ENCODE peak calls at places on chromosomes 2 and 18, in eight cellular contexts. P, C, L, H, M, A, K and W are unnamed samples.

GRCh38 chr18:12934454-12935071 is 13.2 kb upstream of the SEH1L start:
- DNase-seq in P (peak), C (peak), L (peak), H (peak), M (peak), A (peak), K (peak), W (peak)

GRCh38 chr18:23143059-23143831 is 8.0 kb downstream of the CABLES1 start:
- DNase-seq in P (peak), C (no peak), L (no peak), H (peak), M (no peak), A (no peak), K (peak), W (no peak)

GRCh38 chr2:17388790-17389189 is 129.4 kb downstream of the RAD51AP2 start:
- DNase-seq in P (no peak), C (no peak), L (no peak), H (no peak), M (no peak), A (no peak), K (no peak), W (no peak)

GRCh38 chr18:54558609-54559585 is 32.1 kb upstream of the DYNAP start:
- DNase-seq in P (peak), C (peak), L (peak), H (no peak), M (peak), A (no peak), K (no peak), W (no peak)

GRCh38 chr18:74413811-74414210 is 43.3 kb downstream of the DIPK1C start:
- DNase-seq in P (no peak), C (no peak), L (no peak), H (no peak), M (no peak), A (no peak), K (no peak), W (no peak)

GRCh38 chr18:79447703-79448367 is 52.1 kb downstream of the NFATC1 start:
- DNase-seq in P (no peak), C (no peak), L (no peak), H (no peak), M (no peak), A (no peak), K (no peak), W (no peak)

GRCh38 chr2:172429351-172429968 is 2.1 kb downstream of the ITGA6 start:
- DNase-seq in P (no peak), C (no peak), L (no peak), H (no peak), M (no peak), A (no peak), K (no peak), W (no peak)

GRCh38 chr2:216752855-216753505 is 57.6 kb upstream of the IGFBP5 start:
- DNase-seq in P (no peak), C (peak), L (no peak), H (no peak), M (no peak), A (no peak), K (no peak), W (no peak)

GRCh38 chr2:11160731-11161455 is 5.6 kb downstream of the SLC66A3 start:
- DNase-seq in P (no peak), C (no peak), L (no peak), H (no peak), M (no peak), A (no peak), K (no peak), W (no peak)

GRCh38 chr18:3930126-3931012 is 480.4 kb downstream of the TGIF1 start:
- DNase-seq in P (no peak), C (no peak), L (no peak), H (no peak), M (no peak), A (no peak), K (no peak), W (no peak)

GRCh38 chr2:104876606-104877005 is 22.7 kb downstream of the POU3F3 start:
- DNase-seq in P (no peak), C (no peak), L (no peak), H (no peak), M (no peak), A (no peak), K (no peak), W (no peak)

GRCh38 chr18:48951448-48952286 is 902 bp upstream of the SMAD7 start:
- DNase-seq in P (peak), C (peak), L (no peak), H (no peak), M (peak), A (peak), K (no peak), W (no peak)

GRCh38 chr2:115560671-115561070 is 1118.2 kb downstream of the DPP10 start:
- DNase-seq in P (no peak), C (no peak), L (no peak), H (no peak), M (no peak), A (no peak), K (no peak), W (no peak)

GRCh38 chr2:221075203-221075602 is 496.9 kb downstream of the EPHA4 start:
- DNase-seq in P (no peak), C (peak), L (no peak), H (no peak), M (no peak), A (no peak), K (no peak), W (no peak)

GRCh38 chr2:27303093-27304025 is 4.9 kb downstream of the UCN start:
- DNase-seq in P (peak), C (peak), L (no peak), H (peak), M (peak), A (no peak), K (no peak), W (peak)

GRCh38 chr18:11987527-11987926 is 6.2 kb downstream of the IMPA2 start:
- DNase-seq in P (peak), C (no peak), L (no peak), H (no peak), M (no peak), A (no peak), K (peak), W (no peak)

GRCh38 chr2:117199511-117199910 is 615.0 kb upstream of the DDX18 start:
- DNase-seq in P (no peak), C (no peak), L (no peak), H (no peak), M (no peak), A (no peak), K (no peak), W (no peak)

GRCh38 chr2:216499641-216500218 is 1.1 kb downstream of the RPL37A start:
- DNase-seq in P (no peak), C (no peak), L (no peak), H (no peak), M (no peak), A (no peak), K (no peak), W (no peak)

GRCh38 chr18:22921762-22922161 is 11.4 kb upstream of the RBBP8 start:
- DNase-seq in P (no peak), C (no peak), L (no peak), H (no peak), M (no peak), A (no peak), K (no peak), W (no peak)

GRCh38 chr2:210459407-210459806 is 17.2 kb downstream of the LANCL1 start:
- DNase-seq in P (no peak), C (no peak), L (no peak), H (no peak), M (no peak), A (no peak), K (no peak), W (no peak)

GRCh38 chr2:228426502-228427216 is 245.2 kb upstream of the SPHKAP start:
- DNase-seq in P (no peak), C (no peak), L (no peak), H (no peak), M (no peak), A (no peak), K (no peak), W (no peak)

GRCh38 chr2:239184968-239185903 is 215.6 kb downstream of the HDAC4 start:
- DNase-seq in P (no peak), C (no peak), L (no peak), H (no peak), M (no peak), A (peak), K (peak), W (no peak)

GRCh38 chr2:163043201-163043600 is 204.6 kb upstream of the KCNH7 start:
- DNase-seq in P (no peak), C (no peak), L (no peak), H (no peak), M (no peak), A (no peak), K (no peak), W (no peak)

GRCh38 chr2:218893349-218894167 is 12.9 kb downstream of the WNT10A start:
- DNase-seq in P (no peak), C (no peak), L (no peak), H (no peak), M (no peak), A (no peak), K (no peak), W (no peak)

GRCh38 chr2:181566643-181567042 is 90.3 kb downstream of the CERKL start:
- DNase-seq in P (no peak), C (no peak), L (no peak), H (no peak), M (no peak), A (no peak), K (no peak), W (no peak)

GRCh38 chr2:16737812-16738211 is 72.2 kb upstream of the CYRIA start:
- DNase-seq in P (no peak), C (no peak), L (no peak), H (no peak), M (no peak), A (no peak), K (no peak), W (no peak)

GRCh38 chr2:145006957-145007672 is 487.2 kb upstream of the ZEB2 start:
- DNase-seq in P (no peak), C (peak), L (no peak), H (no peak), M (no peak), A (no peak), K (peak), W (no peak)

GRCh38 chr18:36211612-36212065 is 24.3 kb downstream of the MOCOS start:
- DNase-seq in P (no peak), C (no peak), L (no peak), H (no peak), M (no peak), A (no peak), K (no peak), W (no peak)

DNA sequence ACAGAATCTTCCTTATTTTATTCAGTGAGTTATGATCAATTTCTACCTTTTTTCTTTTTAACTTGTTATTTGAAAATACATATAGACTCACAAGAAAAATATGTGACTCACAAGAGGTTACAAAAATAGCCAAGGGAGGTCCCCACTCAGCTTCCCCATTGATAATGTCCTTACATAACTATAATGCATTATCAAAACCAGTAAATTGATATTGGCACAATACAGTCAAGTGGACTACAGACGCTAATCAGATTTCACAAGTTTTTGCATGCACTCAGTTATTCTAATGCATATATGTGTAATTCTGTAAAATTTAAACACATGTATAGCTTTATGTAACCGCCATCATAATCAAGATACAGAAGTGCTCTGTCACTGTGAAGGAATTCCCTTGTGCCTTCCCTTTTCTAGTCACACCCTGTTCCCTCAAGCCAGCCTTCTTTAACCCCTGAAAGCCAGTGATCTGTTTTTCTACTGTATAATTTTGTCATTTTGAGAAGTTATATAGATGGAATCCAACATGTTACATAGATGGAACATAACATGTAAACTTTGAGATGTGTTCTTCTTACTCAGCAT is 118.4 kb downstream of the ALMS1 start:
- DNase-seq in P (peak), C (peak), L (no peak), H (no peak), M (no peak), A (no peak), K (no peak), W (no peak)
- H3K27ac ChIP-seq in P (no peak), C (no peak), L (no peak), H (no peak), M (no peak), A (no peak), K (no peak), W (no peak)

DNA sequence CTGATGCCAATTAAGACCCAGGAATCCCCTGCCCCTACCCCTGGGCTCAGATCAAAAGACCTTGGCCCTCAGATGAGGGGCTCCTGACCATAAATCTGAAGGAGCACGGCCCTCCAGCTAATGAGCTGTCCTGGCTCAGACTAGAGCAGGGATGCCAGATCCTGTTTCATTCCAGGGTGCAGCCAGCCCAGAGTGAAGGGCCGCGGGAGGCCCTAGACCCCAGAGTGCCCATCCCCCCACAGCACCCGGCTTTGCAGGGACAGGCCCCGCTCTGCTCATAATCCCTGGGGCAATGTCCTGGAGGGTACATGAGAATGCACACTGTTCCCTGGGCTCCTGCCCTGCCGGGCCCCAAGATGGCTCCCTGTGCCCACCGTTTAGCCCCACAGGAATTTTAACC is 85.1 kb downstream of the SDC1 start:
- DNase-seq in P (no peak), C (no peak), L (no peak), H (no peak), M (no peak), A (no peak), K (no peak), W (no peak)
- TF ChIP-seq POLR2AphosphoS5 in P (no peak), C (no peak), L (no peak), H (no peak), M (no peak), A (no peak), K (no peak), W (no peak)

DNA sequence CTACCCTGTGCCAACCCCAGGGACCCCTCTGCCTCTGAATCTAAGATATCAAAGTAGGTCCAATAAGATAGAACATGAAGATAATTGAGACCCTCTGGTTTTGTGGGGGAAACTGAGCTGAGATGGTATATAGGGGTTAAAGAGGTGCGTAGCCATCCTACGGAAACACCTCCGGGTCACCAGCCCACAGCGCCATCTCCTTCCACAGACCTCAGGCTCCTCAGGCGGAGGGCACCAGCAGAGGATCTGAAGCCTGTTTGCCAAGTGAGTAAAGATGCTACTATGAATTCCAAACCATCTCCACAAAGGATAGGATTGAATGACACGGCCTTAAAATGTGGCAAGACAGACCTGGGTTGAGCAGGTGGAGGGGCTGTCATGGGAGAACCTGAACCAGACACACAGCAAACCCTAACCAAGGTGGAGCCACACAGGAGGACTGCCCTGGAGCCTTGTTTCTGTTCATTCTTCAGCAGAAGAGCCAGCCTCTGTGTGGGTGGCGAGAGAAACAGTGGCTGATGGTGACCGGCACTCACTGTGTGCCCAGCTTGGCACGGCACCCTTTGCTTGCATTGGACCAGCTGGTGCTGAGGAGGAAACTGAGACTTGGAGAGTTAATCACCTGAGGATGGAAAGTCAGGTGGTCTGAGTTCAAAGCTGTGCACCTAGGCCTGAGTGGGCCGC is 10.2 kb downstream of the GBX2 start:
- DNase-seq in P (no peak), C (no peak), L (no peak), H (no peak), M (no peak), A (no peak), K (no peak), W (no peak)
- H3K4me3 ChIP-seq in P (no peak), C (no peak), L (no peak), H (no peak), M (peak), A (no peak), K (no peak), W (no peak)

DNA sequence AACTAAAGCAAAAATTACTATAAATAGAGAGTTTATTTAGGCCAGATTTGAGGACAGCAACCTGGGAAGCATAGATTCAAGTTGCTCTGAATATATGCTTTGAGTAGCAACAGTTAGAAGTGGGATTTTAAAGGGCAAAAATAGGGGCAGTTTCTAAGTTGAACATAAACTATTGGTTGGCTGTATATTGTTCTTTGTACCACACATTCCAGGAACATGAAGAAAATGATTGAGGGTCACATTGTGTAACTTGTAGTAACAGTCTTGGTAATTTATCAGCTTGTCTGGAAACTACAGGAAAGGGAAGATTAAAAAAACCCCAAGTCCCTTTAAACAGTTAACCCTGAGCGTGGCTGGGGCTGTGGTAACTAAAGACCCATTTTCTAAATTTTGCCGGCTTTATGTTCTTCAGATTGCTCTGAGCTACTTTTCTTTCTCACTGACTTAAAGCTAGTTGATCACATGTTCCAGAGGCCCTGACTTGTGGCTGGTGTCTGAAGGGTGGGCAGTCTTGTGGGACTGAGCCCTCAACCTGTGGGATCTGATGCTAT is 7.4 kb downstream of the PLEKHB2 start:
- DNase-seq in P (no peak), C (peak), L (no peak), H (no peak), M (no peak), A (no peak), K (no peak), W (no peak)
- H3K27ac ChIP-seq in P (no peak), C (no peak), L (no peak), H (no peak), M (no peak), A (no peak), K (no peak), W (no peak)

GRCh38 chr2:234307322-234307961 is 189.4 kb downstream of the ARL4C start:
- DNase-seq in P (no peak), C (no peak), L (no peak), H (no peak), M (no peak), A (no peak), K (no peak), W (no peak)

GRCh38 chr2:234310166-234310565 is 186.7 kb downstream of the ARL4C start:
- DNase-seq in P (no peak), C (no peak), L (no peak), H (no peak), M (no peak), A (no peak), K (no peak), W (no peak)

GRCh38 chr2:234308073-234308813 is 188.6 kb downstream of the ARL4C start:
- DNase-seq in P (no peak), C (no peak), L (no peak), H (no peak), M (no peak), A (no peak), K (no peak), W (no peak)

GRCh38 chr2:234309431-234309830 is 187.4 kb downstream of the ARL4C start:
- DNase-seq in P (no peak), C (no peak), L (no peak), H (no peak), M (no peak), A (no peak), K (no peak), W (no peak)

GRCh38 chr2:234308814-234309195 is 188.1 kb downstream of the ARL4C start:
- DNase-seq in P (no peak), C (peak), L (no peak), H (no peak), M (no peak), A (no peak), K (no peak), W (no peak)
- TF ChIP-seq POLR2AphosphoS5 in P (no peak), C (no peak), L (no peak), H (no peak), M (no peak), A (no peak), K (no peak), W (no peak)

GRCh38 chr18:9716780-9717563 is 8.9 kb downstream of the RAB31 start:
- DNase-seq in P (no peak), C (no peak), L (no peak), H (no peak), M (no peak), A (no peak), K (no peak), W (no peak)

GRCh38 chr18:9716375-9716774 is 8.3 kb downstream of the RAB31 start:
- DNase-seq in P (no peak), C (no peak), L (no peak), H (no peak), M (no peak), A (no peak), K (peak), W (no peak)

GRCh38 chr18:9720327-9720726 is 12.2 kb downstream of the RAB31 start:
- DNase-seq in P (no peak), C (no peak), L (no peak), H (no peak), M (peak), A (no peak), K (peak), W (no peak)

GRCh38 chr18:9721893-9722515 is 13.9 kb downstream of the RAB31 start:
- DNase-seq in P (no peak), C (no peak), L (no peak), H (no peak), M (no peak), A (no peak), K (no peak), W (no peak)

DNA sequence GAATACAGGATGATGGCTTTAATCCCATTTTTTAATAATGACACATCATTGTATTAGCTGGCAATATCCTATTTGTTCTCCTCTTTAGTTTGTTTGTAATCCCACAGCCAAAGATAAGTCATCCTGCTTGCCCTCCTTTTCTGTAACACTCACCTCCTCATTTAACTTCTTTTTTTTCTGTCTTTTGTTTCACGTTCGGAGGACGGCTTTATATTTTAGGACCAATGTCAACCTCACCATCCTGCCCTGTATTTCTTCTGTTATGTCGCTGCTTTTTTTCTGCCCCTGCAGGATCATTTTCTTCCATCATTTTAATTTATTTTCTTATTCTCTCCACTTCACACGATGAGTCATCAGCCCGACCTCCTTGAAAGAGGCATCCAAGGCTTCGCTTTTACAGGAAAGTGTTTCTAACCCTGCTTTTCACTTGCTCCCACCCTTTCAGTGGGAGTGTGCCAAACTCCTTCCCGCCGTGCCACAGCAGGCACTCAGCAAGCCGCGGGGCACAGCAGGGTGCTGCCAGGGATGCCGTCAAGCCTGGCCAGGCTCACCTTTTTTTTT is 11.4 kb downstream of the RAB31 start:
- DNase-seq in P (no peak), C (peak), L (peak), H (peak), M (no peak), A (peak), K (peak), W (no peak)
- H3K4me3 ChIP-seq in P (no peak), C (peak), L (no peak), H (peak), M (no peak), A (peak), K (peak), W (peak)